ENCODE peak calls at places on chromosomes 3 and 15, in four cellular contexts. V is retina; T is stimulated activated CD4-positive, alpha-beta T cell treated with anti-CD3 and anti-CD28 coated beads, Interleukin-4, amount 100 ng/mL, for 48 hours; U is ovary. Z is an unnamed sample.

GRCh38 chr3:11470031-11470853 is 173.5 kb downstream of the VGLL4 start:
- DNase-seq in V (no peak), T (no peak), U (no peak), Z (no peak)

GRCh38 chr3:114496021-114496434 is 202.2 kb downstream of the TIGIT start:
- DNase-seq in V (no peak), T (no peak), U (no peak), Z (no peak)

GRCh38 chr15:70508561-70509281 is 254.6 kb downstream of the UACA start:
- DNase-seq in V (no peak), T (peak; percentile 57), U (no peak), Z (no peak)

GRCh38 chr3:15768421-15769255 is 29.1 kb downstream of the ANKRD28 start:
- DNase-seq in V (no peak), T (no peak), U (no peak), Z (no peak)

GRCh38 chr3:18489939-18490338 is 64.8 kb upstream of the SATB1 start:
- DNase-seq in V (no peak), T (no peak), U (no peak), Z (no peak)

GRCh38 chr3:142987707-142988106 is 13.7 kb upstream of the U2SURP start:
- DNase-seq in V (no peak), T (no peak), U (no peak), Z (no peak)

GRCh38 chr15:100525894-100526512 is 2.7 kb downstream of the CERS3 start:
- DNase-seq in V (no peak), T (no peak), U (peak; percentile 49), Z (no peak)

GRCh38 chr3:30273304-30274072 is 332.9 kb upstream of the TGFBR2 start:
- DNase-seq in V (no peak), T (no peak), U (no peak), Z (no peak)

GRCh38 chr15:101488300-101489164 is 975 bp downstream of the PCSK6 start:
- DNase-seq in V (peak; percentile 63), T (no peak), U (peak; percentile 22), Z (no peak)

GRCh38 chr3:150035400-150035799 is 64.7 kb upstream of the PFN2 start:
- DNase-seq in V (peak; percentile 44), T (no peak), U (no peak), Z (no peak)

GRCh38 chr15:99955181-99955525 is 221.9 kb upstream of the LYSMD4 start:
- DNase-seq in V (no peak), T (no peak), U (no peak), Z (peak; percentile 53)

GRCh38 chr3:196650740-196651311 is 11.3 kb downstream of the NRROS start:
- DNase-seq in V (no peak), T (no peak), U (no peak), Z (no peak)

GRCh38 chr15:60722328-60723112 is 243.6 kb upstream of the ICE2 start:
- DNase-seq in V (no peak), T (no peak), U (no peak), Z (no peak)

GRCh38 chr3:42539871-42540714 is 37.6 kb downstream of the VIPR1 start:
- DNase-seq in V (peak; percentile 32), T (peak; percentile 66), U (no peak), Z (no peak)

GRCh38 chr15:45414215-45414885 is 36.0 kb upstream of the GATM start:
- DNase-seq in V (no peak), T (no peak), U (no peak), Z (no peak)

GRCh38 chr3:15053541-15053940 is 11.6 kb downstream of the MRPS25 start:
- DNase-seq in V (no peak), T (no peak), U (no peak), Z (no peak)

GRCh38 chr3:53941174-53941573 is 49.5 kb upstream of the SELENOK start:
- DNase-seq in V (no peak), T (no peak), U (no peak), Z (no peak)

GRCh38 chr3:194166682-194167479 is 30.9 kb downstream of the HES1 start:
- DNase-seq in V (no peak), T (no peak), U (no peak), Z (no peak)

GRCh38 chr15:89192136-89192535 is 29.2 kb downstream of the RLBP1 start:
- DNase-seq in V (no peak), T (no peak), U (no peak), Z (no peak)

GRCh38 chr3:13185737-13186136 is 112.5 kb upstream of the IQSEC1 start:
- DNase-seq in V (no peak), T (no peak), U (no peak), Z (no peak)

GRCh38 chr3:125651246-125651645 is 55.9 kb upstream of the OSBPL11 start:
- DNase-seq in V (no peak), T (no peak), U (no peak), Z (no peak)

GRCh38 chr3:177694316-177694715 is 497.0 kb upstream of the TBL1XR1 start:
- DNase-seq in V (no peak), T (no peak), U (no peak), Z (no peak)

GRCh38 chr3:116946376-116946775 is 236.8 kb downstream of the TUSC7 start:
- DNase-seq in V (no peak), T (no peak), U (no peak), Z (no peak)

GRCh38 chr3:66378256-66378655 is 122.6 kb downstream of the LRIG1 start:
- DNase-seq in V (no peak), T (peak; percentile 37), U (no peak), Z (no peak)

GRCh38 chr3:113436794-113437193 is 4.5 kb downstream of the CFAP44 start:
- DNase-seq in V (no peak), T (no peak), U (no peak), Z (no peak)

GRCh38 chr3:111846717-111847116 is 12.3 kb upstream of the PHLDB2 start:
- DNase-seq in V (no peak), T (no peak), U (no peak), Z (no peak)

GRCh38 chr3:148223266-148223665 is 474.4 kb upstream of the AGTR1 start:
- DNase-seq in V (no peak), T (no peak), U (no peak), Z (no peak)

GRCh38 chr3:37987315-37987697 is 3.3 kb upstream of the VILL start:
- DNase-seq in V (no peak), T (no peak), U (no peak), Z (peak; percentile 55)

GRCh38 chr3:152960684-152961083 is 125.8 kb downstream of the P2RY1 start:
- DNase-seq in V (no peak), T (no peak), U (no peak), Z (no peak)

GRCh38 chr3:108862865-108863798 is 40.5 kb downstream of the TRAT1 start:
- DNase-seq in V (no peak), T (no peak), U (no peak), Z (no peak)

GRCh38 chr3:127951276-127951675 is 36.2 kb downstream of the KBTBD12 start:
- DNase-seq in V (no peak), T (no peak), U (no peak), Z (no peak)